ENCODE peak calls at places on chromosomes 3 and 15, in seven cellular contexts. R is choroid plexus epithelial cell, H is PC-9, P is fibroblast of lung, K is AG10803, C is GM23338, F is mucosa of descending colon. W is an unnamed sample.

GRCh38 chr3:128619146-128619890 is 31.3 kb downstream of the RPN1 start:
- DNase-seq in R (peak; percentile 90), H (no peak), P (peak; percentile 75), K (peak; percentile 70), C (no peak), F (no peak), W (no peak)

GRCh38 chr15:39281094-39281493 is 299.8 kb upstream of the THBS1 start:
- DNase-seq in R (peak; percentile 94), H (no peak), P (peak; percentile 98), K (peak; percentile 62), C (no peak), F (no peak), W (no peak)

GRCh38 chr15:70299931-70300858 is 202.5 kb upstream of the TLE3 start:
- DNase-seq in R (no peak), H (no peak), P (no peak), K (no peak), C (no peak), F (peak; percentile 52), W (no peak)

GRCh38 chr3:72633101-72633500 is 215.1 kb downstream of the SHQ1 start:
- DNase-seq in R (no peak), H (peak; percentile 53), P (peak; percentile 65), K (peak; percentile 49), C (no peak), F (no peak), W (no peak)

GRCh38 chr15:31352283-31352880 is 25.7 kb downstream of the KLF13 start:
- DNase-seq in R (no peak), H (no peak), P (peak; percentile 17), K (no peak), C (no peak), F (no peak), W (no peak)

GRCh38 chr3:61005591-61005990 is 245.7 kb downstream of the FHIT start:
- DNase-seq in R (no peak), H (no peak), P (no peak), K (no peak), C (no peak), F (no peak), W (no peak)

GRCh38 chr3:45092132-45093031 is 53.8 kb downstream of the CDCP1 start:
- DNase-seq in R (peak; percentile 91), H (peak; percentile 99), P (peak; percentile 94), K (peak; percentile 77), C (no peak), F (peak; percentile 78), W (no peak)

GRCh38 chr15:51048308-51048707 is 46.4 kb downstream of the TNFAIP8L3 start:
- DNase-seq in R (no peak), H (no peak), P (no peak), K (no peak), C (no peak), F (no peak), W (no peak)

GRCh38 chr3:107938128-107938527 is 152.7 kb downstream of the CD47 start:
- DNase-seq in R (peak; percentile 68), H (peak; percentile 58), P (peak; percentile 35), K (peak; percentile 89), C (peak; percentile 72), F (peak; percentile 51), W (peak; percentile 50)

GRCh38 chr3:171970301-171970788 is 69.0 kb upstream of the FNDC3B start:
- DNase-seq in R (no peak), H (no peak), P (peak; percentile 66), K (no peak), C (no peak), F (no peak), W (no peak)

GRCh38 chr3:63279000-63279366 is 875 bp downstream of the SYNPR start:
- DNase-seq in R (no peak), H (no peak), P (peak; percentile 4), K (no peak), C (peak; percentile 64), F (no peak), W (peak; percentile 4)

GRCh38 chr3:67788396-67788795 is 134.0 kb upstream of the SUCLG2 start:
- DNase-seq in R (no peak), H (no peak), P (no peak), K (no peak), C (no peak), F (no peak), W (no peak)

GRCh38 chr15:99956820-99957641 is 223.8 kb upstream of the LYSMD4 start:
- DNase-seq in R (no peak), H (no peak), P (no peak), K (no peak), C (no peak), F (no peak), W (no peak)

GRCh38 chr3:129022114-129022994 is 21.2 kb downstream of the EFCC1 start:
- DNase-seq in R (peak; percentile 15), H (no peak), P (no peak), K (peak; percentile 59), C (no peak), F (peak; percentile 64), W (no peak)

GRCh38 chr15:63953524-63953923 is 92.8 kb downstream of the DAPK2 start:
- DNase-seq in R (no peak), H (no peak), P (no peak), K (no peak), C (no peak), F (no peak), W (no peak)

GRCh38 chr3:15319575-15319974 is 12.8 kb downstream of the SH3BP5 start:
- DNase-seq in R (peak; percentile 65), H (no peak), P (peak; percentile 92), K (peak; percentile 79), C (no peak), F (peak; percentile 53), W (no peak)

GRCh38 chr3:128173849-128174248 is 20.6 kb downstream of the EEFSEC start:
- DNase-seq in R (no peak), H (no peak), P (no peak), K (no peak), C (peak; percentile 70), F (no peak), W (no peak)

GRCh38 chr15:76078285-76078863 is 18.6 kb downstream of the TMEM266 start:
- DNase-seq in R (no peak), H (no peak), P (no peak), K (no peak), C (no peak), F (no peak), W (no peak)

GRCh38 chr15:91853501-91853967 is at the start of gene SLCO3A1:
- DNase-seq in R (no peak), H (peak; percentile 39), P (peak; percentile 57), K (peak; percentile 56), C (peak; percentile 74), F (peak; percentile 66), W (peak; percentile 81)

GRCh38 chr3:151226088-151226563 is 23.1 kb upstream of the GPR171 start:
- DNase-seq in R (peak; percentile 95), H (peak; percentile 80), P (peak; percentile 92), K (peak; percentile 64), C (no peak), F (no peak), W (no peak)

GRCh38 chr15:29470311-29470710 is 200.7 kb upstream of the NSMCE3 start:
- DNase-seq in R (no peak), H (no peak), P (no peak), K (no peak), C (no peak), F (peak; percentile 12), W (no peak)

GRCh38 chr3:23112491-23112890 is 90.6 kb upstream of the UBE2E2 start:
- DNase-seq in R (no peak), H (no peak), P (no peak), K (no peak), C (peak; percentile 41), F (peak; percentile 57), W (no peak)

GRCh38 chr3:49674491-49674983 is 386 bp downstream of the APEH start:
- DNase-seq in R (no peak), H (no peak), P (no peak), K (no peak), C (peak; percentile 32), F (peak; percentile 58), W (no peak)
- TF ChIP-seq CTCF in R (no peak), H (no peak), P (no peak), K (no peak), C (no peak), F (no peak), W (no peak)

DNA sequence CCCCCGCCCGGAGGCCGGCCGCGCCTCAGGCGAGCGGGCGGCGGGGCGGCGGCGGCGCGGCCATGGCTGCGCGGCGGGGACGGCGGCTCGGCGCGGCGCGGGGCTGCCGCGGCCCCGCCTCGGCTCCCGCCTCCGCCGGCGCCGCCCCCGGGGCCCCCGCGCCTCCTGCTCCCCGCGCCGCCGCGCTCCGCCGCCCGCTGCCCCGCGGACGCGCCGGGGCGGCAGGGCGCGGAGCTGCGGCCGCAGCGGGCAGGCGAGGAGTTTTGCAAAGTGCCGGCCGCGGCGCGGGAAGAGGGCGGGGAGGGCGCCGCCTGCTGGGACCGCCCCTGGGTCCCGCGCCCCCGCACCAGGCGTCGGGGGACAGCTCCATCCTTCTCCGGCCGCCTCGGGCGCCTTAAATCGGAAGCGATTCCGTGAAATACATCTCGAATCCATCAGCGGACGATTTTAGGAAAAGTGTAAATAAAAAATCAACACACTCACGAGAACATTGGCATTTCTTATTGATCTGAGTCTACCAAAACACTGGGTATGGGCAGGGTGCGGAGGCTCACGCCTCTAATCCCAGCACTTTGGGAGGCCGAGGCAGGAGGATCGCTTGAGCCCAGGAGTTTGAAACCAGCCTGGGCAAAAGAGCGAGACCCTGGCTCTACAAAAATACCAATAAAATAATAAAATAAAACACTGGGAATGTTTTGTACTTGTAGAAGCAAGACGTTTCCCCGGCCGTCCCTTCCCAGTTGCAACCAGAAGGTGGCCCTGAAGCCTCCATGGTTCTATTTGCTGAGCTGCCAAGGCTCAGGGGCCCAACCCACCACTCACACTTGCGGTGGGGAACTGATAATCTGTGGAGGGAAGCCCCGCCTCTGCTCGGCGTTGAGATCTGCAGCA is 136.9 kb downstream of the NUP210 start:
- DNase-seq in R (no peak), H (no peak), P (peak; percentile 21), K (no peak), C (peak; percentile 87), F (no peak), W (peak; percentile 44)
- TF ChIP-seq CTCF in R (peak; percentile 17), H (peak; percentile 69), P (peak; percentile 8), K (no peak), C (peak; percentile 67), F (no peak), W (peak; percentile 13)

DNA sequence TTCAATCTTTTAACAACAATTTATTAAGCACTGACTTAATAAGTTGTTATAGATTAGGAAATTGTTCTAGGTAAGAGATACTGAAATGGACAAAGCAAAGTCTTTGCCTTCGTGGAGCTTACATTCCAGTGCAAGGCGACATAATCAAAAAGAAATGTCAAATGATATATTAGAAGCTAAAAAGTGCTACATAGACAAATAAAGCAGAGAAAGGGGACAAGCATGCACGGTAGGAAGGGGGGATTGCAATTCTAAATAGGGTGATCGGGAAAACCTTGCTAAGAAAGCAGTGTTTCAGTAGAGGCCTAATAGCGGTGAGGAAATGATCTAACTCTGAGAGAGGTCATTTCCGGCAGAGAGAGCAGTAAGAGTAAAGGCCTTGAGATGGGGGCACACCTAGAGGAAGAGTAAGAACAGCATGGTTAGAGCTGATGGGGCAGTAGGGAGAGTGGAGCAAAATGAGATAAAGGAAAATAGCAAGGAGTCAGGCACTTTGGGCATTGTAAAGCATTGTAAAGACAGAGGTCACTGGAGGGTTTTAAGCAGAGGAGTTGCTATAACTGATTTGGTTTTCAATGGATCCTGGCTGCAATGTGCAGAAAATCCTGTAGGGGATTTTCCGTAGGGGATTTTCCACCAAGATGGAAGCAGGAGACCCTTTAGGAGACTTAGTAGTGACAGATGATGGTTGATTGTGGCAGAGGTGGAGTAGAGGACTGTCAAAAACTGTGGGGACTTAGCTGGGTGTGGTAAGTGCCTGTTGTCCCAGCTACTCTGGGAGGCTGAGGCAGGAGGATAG is 71.7 kb upstream of the CFAP20DC start:
- DNase-seq in R (no peak), H (no peak), P (no peak), K (no peak), C (peak; percentile 42), F (no peak), W (no peak)
- TF ChIP-seq CTCF in R (no peak), H (no peak), P (no peak), K (no peak), C (no peak), F (no peak), W (no peak)

GRCh38 chr3:142943349-142943748 is 20.1 kb downstream of the PAQR9 start:
- DNase-seq in R (no peak), H (no peak), P (no peak), K (no peak), C (no peak), F (no peak), W (no peak)
- TF ChIP-seq CTCF in R (no peak), H (no peak), P (no peak), K (no peak), C (no peak), F (no peak), W (no peak)

W was measured in Calu3.